ENCODE peak calls at places on chromosomes 4 and X, in four cellular contexts. One of them, this sample, is unnamed. For H3K4me1, the result is how much of the 10 kb centered on the place peaks cover.

GRCh38 chrX:14718403-14718802 is 154.5 kb downstream of the FANCB start:
- DNase-seq in PC-3: peak
- DNase-seq in fibroblast of lung: no peak
- DNase-seq in K562: no peak
- DNase-seq in this sample: peak

GRCh38 chr4:187238646-187239045 is 515.0 kb upstream of the FAT1 start:
- DNase-seq in fibroblast of lung: no peak
- DNase-seq in K562: no peak
- DNase-seq in PC-3: no peak
- DNase-seq in this sample: no peak

GRCh38 chr4:112145820-112146813 is 863 bp downstream of the FAM241A start:
- DNase-seq in K562: peak
- DNase-seq in PC-3: peak
- DNase-seq in fibroblast of lung: peak
- DNase-seq in this sample: peak

GRCh38 chr4:13264126-13264525 is 220.0 kb downstream of the RAB28 start:
- DNase-seq in fibroblast of lung: no peak
- DNase-seq in PC-3: peak
- DNase-seq in K562: no peak
- DNase-seq in this sample: no peak

GRCh38 chr4:858136-858535 is 32.2 kb upstream of the CPLX1 start:
- DNase-seq in K562: no peak
- DNase-seq in PC-3: no peak
- DNase-seq in fibroblast of lung: no peak
- DNase-seq in this sample: no peak

GRCh38 chr4:91894006-91894405 is 409.8 kb upstream of the GRID2 start:
- DNase-seq in fibroblast of lung: no peak
- DNase-seq in PC-3: no peak
- DNase-seq in K562: no peak
- DNase-seq in this sample: no peak

GRCh38 chr4:181858746-181859145 is 384.5 kb upstream of the TENM3 start:
- DNase-seq in K562: no peak
- DNase-seq in fibroblast of lung: no peak
- DNase-seq in PC-3: no peak
- DNase-seq in this sample: no peak

GRCh38 chr4:171954650-171955049 is 141.4 kb downstream of the GALNTL6 start:
- DNase-seq in PC-3: no peak
- DNase-seq in K562: no peak
- DNase-seq in fibroblast of lung: no peak
- DNase-seq in this sample: no peak

GRCh38 chr4:159308571-159309340 is 205.9 kb downstream of the RAPGEF2 start:
- DNase-seq in PC-3: peak
- DNase-seq in K562: no peak
- DNase-seq in fibroblast of lung: no peak
- DNase-seq in this sample: peak

GRCh38 chrX:36908801-36909403 is 99.3 kb upstream of the FAM47C start:
- DNase-seq in K562: peak
- DNase-seq in fibroblast of lung: peak
- DNase-seq in PC-3: peak
- DNase-seq in this sample: peak

GRCh38 chrX:13252726-13253125 is 67.1 kb downstream of the ATXN3L start:
- DNase-seq in K562: no peak
- DNase-seq in fibroblast of lung: peak
- DNase-seq in PC-3: no peak
- DNase-seq in this sample: peak

GRCh38 chr4:48041535-48042137 is 25.1 kb downstream of the NIPAL1 start:
- DNase-seq in PC-3: no peak
- DNase-seq in K562: no peak
- DNase-seq in fibroblast of lung: no peak
- DNase-seq in this sample: no peak

GRCh38 chr4:71980976-71981375 is 50.8 kb upstream of the NPFFR2 start:
- DNase-seq in fibroblast of lung: no peak
- DNase-seq in PC-3: no peak
- DNase-seq in K562: no peak
- DNase-seq in this sample: no peak

GRCh38 chr4:169215656-169216055 is 55.1 kb downstream of the SH3RF1 start:
- DNase-seq in fibroblast of lung: no peak
- DNase-seq in K562: no peak
- DNase-seq in PC-3: no peak
- DNase-seq in this sample: no peak

GRCh38 chrX:121876316-121876715 is 828.9 kb downstream of the GLUD2 start:
- DNase-seq in K562: no peak
- DNase-seq in fibroblast of lung: no peak
- DNase-seq in PC-3: no peak
- DNase-seq in this sample: no peak

GRCh38 chr4:157114671-157115070 is 38.7 kb downstream of the GLRB start:
- DNase-seq in PC-3: no peak
- DNase-seq in fibroblast of lung: no peak
- DNase-seq in K562: no peak
- DNase-seq in this sample: no peak

GRCh38 chrX:49206543-49206942 is 6.5 kb upstream of the SYP start:
- DNase-seq in fibroblast of lung: no peak
- DNase-seq in PC-3: no peak
- DNase-seq in K562: no peak
- DNase-seq in this sample: no peak

GRCh38 chrX:153414838-153415552 is 3.7 kb downstream of the ZFP92 start:
- DNase-seq in PC-3: no peak
- DNase-seq in K562: no peak
- DNase-seq in fibroblast of lung: peak
- DNase-seq in this sample: no peak

GRCh38 chr4:154304679-154305078 is 186.9 kb downstream of the DCHS2 start:
- DNase-seq in PC-3: no peak
- DNase-seq in K562: no peak
- DNase-seq in fibroblast of lung: no peak
- DNase-seq in this sample: no peak

GRCh38 chrX:10387011-10387410 is 230.2 kb downstream of the CLCN4 start:
- DNase-seq in PC-3: peak
- DNase-seq in fibroblast of lung: peak
- DNase-seq in K562: no peak
- DNase-seq in this sample: peak

GRCh38 chr4:176778063-176778462 is 14.7 kb downstream of the VEGFC start:
- DNase-seq in K562: no peak
- DNase-seq in PC-3: peak
- DNase-seq in fibroblast of lung: peak
- DNase-seq in this sample: peak

GRCh38 chr4:46329118-46329976 is 60.6 kb downstream of the GABRA2 start:
- DNase-seq in K562: no peak
- DNase-seq in PC-3: peak
- DNase-seq in fibroblast of lung: peak
- DNase-seq in this sample: peak

GRCh38 chr4:122065915-122066314 is 86.2 kb upstream of the BLTP1 start:
- DNase-seq in fibroblast of lung: no peak
- DNase-seq in K562: no peak
- DNase-seq in PC-3: no peak
- DNase-seq in this sample: no peak

GRCh38 chr4:25650271-25650670 is 5.4 kb upstream of the SLC34A2 start:
- DNase-seq in fibroblast of lung: no peak
- DNase-seq in PC-3: no peak
- DNase-seq in K562: no peak
- DNase-seq in this sample: no peak

GRCh38 chrX:137151403-137151802 is 117.6 kb upstream of the GPR101 start:
- DNase-seq in fibroblast of lung: no peak
- DNase-seq in K562: no peak
- DNase-seq in PC-3: peak
- DNase-seq in this sample: no peak

GRCh38 chrX:66009231-66009845 is 30.5 kb downstream of the VSIG4 start:
- DNase-seq in K562: no peak
- DNase-seq in fibroblast of lung: no peak
- DNase-seq in PC-3: no peak
- DNase-seq in this sample: no peak
- H3K4me1 ChIP-seq in K562: under half
- H3K4me1 ChIP-seq in fibroblast of lung: under half
- H3K4me1 ChIP-seq in PC-3: under half
- H3K4me1 ChIP-seq in this sample: under half

GRCh38 chr4:75844151-75844662 is 58.0 kb downstream of the PPEF2 start:
- DNase-seq in PC-3: no peak
- DNase-seq in fibroblast of lung: peak
- DNase-seq in K562: no peak
- DNase-seq in this sample: peak

GRCh38 chr4:75845992-75846391 is 56.3 kb downstream of the PPEF2 start:
- DNase-seq in PC-3: peak
- DNase-seq in K562: no peak
- DNase-seq in fibroblast of lung: no peak
- DNase-seq in this sample: peak

GRCh38 chr4:75848891-75849290 is 53.4 kb downstream of the PPEF2 start:
- DNase-seq in K562: no peak
- DNase-seq in PC-3: no peak
- DNase-seq in fibroblast of lung: no peak
- DNase-seq in this sample: peak

GRCh38 chr4:75841641-75842520 is 60.4 kb downstream of the PPEF2 start:
- DNase-seq in K562: no peak
- DNase-seq in fibroblast of lung: no peak
- DNase-seq in PC-3: no peak
- DNase-seq in this sample: no peak

GRCh38 chr4:75843596-75843995 is 58.7 kb downstream of the PPEF2 start:
- DNase-seq in PC-3: no peak
- DNase-seq in K562: no peak
- DNase-seq in fibroblast of lung: no peak
- DNase-seq in this sample: no peak
- H3K4me1 ChIP-seq in PC-3: under half
- H3K4me1 ChIP-seq in K562: under half
- H3K4me1 ChIP-seq in fibroblast of lung: under half
- H3K4me1 ChIP-seq in this sample: under half

GRCh38 chrX:39907964-39908616 is 189.7 kb downstream of the BCOR start:
- DNase-seq in PC-3: peak
- DNase-seq in fibroblast of lung: peak
- DNase-seq in K562: no peak
- DNase-seq in this sample: peak
- H3K4me1 ChIP-seq in PC-3: half or more
- H3K4me1 ChIP-seq in fibroblast of lung: under half
- H3K4me1 ChIP-seq in K562: under half
- H3K4me1 ChIP-seq in this sample: under half

GRCh38 chr4:22488136-22488535 is 27.7 kb downstream of the ADGRA3 start:
- DNase-seq in K562: no peak
- DNase-seq in fibroblast of lung: no peak
- DNase-seq in PC-3: no peak
- DNase-seq in this sample: no peak
- H3K4me1 ChIP-seq in K562: under half
- H3K4me1 ChIP-seq in fibroblast of lung: under half
- H3K4me1 ChIP-seq in PC-3: under half
- H3K4me1 ChIP-seq in this sample: under half

GRCh38 chr4:7828926-7829325 is 110.7 kb downstream of the AFAP1 start:
- DNase-seq in PC-3: no peak
- DNase-seq in fibroblast of lung: peak
- DNase-seq in K562: no peak
- DNase-seq in this sample: peak

GRCh38 chr4:7826176-7826908 is 113.3 kb downstream of the AFAP1 start:
- DNase-seq in K562: no peak
- DNase-seq in PC-3: no peak
- DNase-seq in fibroblast of lung: no peak
- DNase-seq in this sample: no peak

GRCh38 chr4:7826909-7827306 is 112.8 kb downstream of the AFAP1 start:
- DNase-seq in PC-3: no peak
- DNase-seq in K562: no peak
- DNase-seq in fibroblast of lung: no peak
- DNase-seq in this sample: no peak

GRCh38 chr4:7828011-7828720 is 111.5 kb downstream of the AFAP1 start:
- DNase-seq in PC-3: peak
- DNase-seq in fibroblast of lung: peak
- DNase-seq in K562: no peak
- DNase-seq in this sample: peak

GRCh38 chr4:7827566-7827965 is 112.1 kb downstream of the AFAP1 start:
- DNase-seq in fibroblast of lung: no peak
- DNase-seq in PC-3: no peak
- DNase-seq in K562: no peak
- DNase-seq in this sample: no peak
- H3K4me1 ChIP-seq in fibroblast of lung: under half
- H3K4me1 ChIP-seq in PC-3: under half
- H3K4me1 ChIP-seq in K562: under half
- H3K4me1 ChIP-seq in this sample: under half

GRCh38 chrX:130179170-130179569 is 7.4 kb downstream of the RAB33A start:
- DNase-seq in K562: no peak
- DNase-seq in PC-3: no peak
- DNase-seq in fibroblast of lung: no peak
- DNase-seq in this sample: no peak
- H3K4me1 ChIP-seq in K562: under half
- H3K4me1 ChIP-seq in PC-3: under half
- H3K4me1 ChIP-seq in fibroblast of lung: under half
- H3K4me1 ChIP-seq in this sample: under half

GRCh38 chrX:79169484-79169883 is 25.0 kb downstream of the GPR174 start:
- DNase-seq in PC-3: no peak
- DNase-seq in fibroblast of lung: no peak
- DNase-seq in K562: no peak
- DNase-seq in this sample: no peak
- H3K4me1 ChIP-seq in PC-3: under half
- H3K4me1 ChIP-seq in fibroblast of lung: under half
- H3K4me1 ChIP-seq in K562: under half
- H3K4me1 ChIP-seq in this sample: under half

GRCh38 chr4:10025230-10025806 is 4.0 kb upstream of the SLC2A9 start:
- DNase-seq in K562: no peak
- DNase-seq in PC-3: no peak
- DNase-seq in fibroblast of lung: no peak
- DNase-seq in this sample: no peak
- H3K4me1 ChIP-seq in K562: under half
- H3K4me1 ChIP-seq in PC-3: under half
- H3K4me1 ChIP-seq in fibroblast of lung: under half
- H3K4me1 ChIP-seq in this sample: under half

DNA sequence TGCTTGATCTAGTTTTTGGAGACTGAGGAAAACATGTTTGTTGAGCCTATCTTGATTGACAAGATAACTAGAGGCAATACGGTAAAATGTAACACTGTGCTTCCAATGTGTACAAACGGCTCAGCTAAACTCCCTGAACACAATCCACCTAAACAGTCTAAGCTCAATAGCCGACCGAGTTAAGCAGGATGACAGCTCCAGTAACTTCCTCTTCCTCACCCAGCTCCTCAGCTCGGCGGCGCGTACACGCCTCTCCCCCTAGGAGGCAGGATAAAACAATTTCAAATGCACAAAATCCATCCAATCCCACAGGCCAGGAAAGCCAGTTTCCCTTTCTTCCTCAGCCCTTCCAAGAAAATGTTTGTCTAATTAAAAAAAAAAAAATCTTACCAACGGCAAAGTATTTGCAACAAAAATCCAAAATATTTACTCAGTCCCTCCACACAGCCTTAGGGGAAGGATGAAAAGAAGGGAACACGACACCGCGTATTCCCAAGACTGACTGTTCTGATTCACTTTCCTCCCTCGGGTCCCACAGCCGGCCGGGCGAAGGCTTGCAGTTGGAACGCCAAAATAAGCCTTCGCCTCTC is 996 bp downstream of the CNOT6L start:
- DNase-seq in K562: peak
- DNase-seq in fibroblast of lung: peak
- DNase-seq in PC-3: peak
- DNase-seq in this sample: peak
- H3K4me1 ChIP-seq in K562: under half
- H3K4me1 ChIP-seq in fibroblast of lung: under half
- H3K4me1 ChIP-seq in PC-3: under half
- H3K4me1 ChIP-seq in this sample: under half